ENCODE peak calls at places on chromosomes 2 and 18, in seven cellular contexts. B is K562, U is esophagus squamous epithelium, P is erythroblast, K is HepG2, M is IMR-90, V is sigmoid colon. N is an unnamed sample.

GRCh38 chr2:205763708-205764501 is 81.6 kb downstream of the NRP2 start:
- DNase-seq in B (peak; percentile 55), U (no peak), P (peak; percentile 57), K (no peak), M (peak; percentile 63), V (peak; percentile 89), N (no peak)

GRCh38 chr2:69138247-69138754 is 125.3 kb downstream of the ANTXR1 start:
- DNase-seq in B (no peak), U (no peak), P (no peak), K (no peak), M (peak; percentile 84), V (no peak), N (peak; percentile 35)

GRCh38 chr2:40511661-40512213 is 59.8 kb upstream of the SLC8A1 start:
- DNase-seq in B (no peak), U (no peak), P (no peak), K (no peak), M (peak; percentile 80), V (peak; percentile 80), N (no peak)

GRCh38 chr18:66513996-66514395 is 89.9 kb downstream of the CDH19 start:
- DNase-seq in B (no peak), U (no peak), P (no peak), K (no peak), M (no peak), V (no peak), N (no peak)

GRCh38 chr2:234453216-234453615 is 43.7 kb downstream of the ARL4C start:
- DNase-seq in B (no peak), U (no peak), P (no peak), K (no peak), M (no peak), V (peak; percentile 12), N (no peak)

GRCh38 chr18:26429535-26429934 is 118.8 kb downstream of the KCTD1 start:
- DNase-seq in B (no peak), U (no peak), P (no peak), K (peak; percentile 4), M (peak; percentile 88), V (peak; percentile 18), N (peak; percentile 38)

GRCh38 chr2:200308421-200309295 is 2.2 kb downstream of the SPATS2L start:
- DNase-seq in B (no peak), U (no peak), P (no peak), K (no peak), M (peak; percentile 63), V (no peak), N (no peak)

GRCh38 chr2:20669609-20670314 is 2.8 kb downstream of the GDF7 start:
- DNase-seq in B (no peak), U (no peak), P (no peak), K (no peak), M (no peak), V (no peak), N (no peak)

GRCh38 chr2:7672027-7672684 is 754.9 kb downstream of the RNF144A start:
- DNase-seq in B (peak; percentile 57), U (no peak), P (peak; percentile 42), K (peak; percentile 49), M (peak; percentile 35), V (no peak), N (peak; percentile 13)

GRCh38 chr2:37338933-37339332 is 5.5 kb upstream of the QPCT start:
- DNase-seq in B (no peak), U (no peak), P (no peak), K (no peak), M (no peak), V (no peak), N (no peak)

GRCh38 chr18:32469190-32469611 is 1.5 kb downstream of the GAREM1 start:
- DNase-seq in B (no peak), U (no peak), P (no peak), K (peak; percentile 41), M (peak; percentile 36), V (peak; percentile 66), N (no peak)

GRCh38 chr2:127220807-127221527 is 868 bp upstream of the CYP27C1 start:
- DNase-seq in B (no peak), U (no peak), P (no peak), K (no peak), M (no peak), V (no peak), N (no peak)

GRCh38 chr2:40797115-40797514 is 345.2 kb upstream of the SLC8A1 start:
- DNase-seq in B (no peak), U (no peak), P (no peak), K (no peak), M (peak; percentile 38), V (no peak), N (no peak)

GRCh38 chr2:120847700-120848321 is 112.1 kb downstream of the GLI2 start:
- DNase-seq in B (no peak), U (no peak), P (no peak), K (no peak), M (no peak), V (peak; percentile 65), N (no peak)

GRCh38 chr18:9914584-9915290 is 921 bp downstream of the VAPA start:
- DNase-seq in B (peak; percentile 61), U (no peak), P (peak; percentile 90), K (peak; percentile 51), M (peak; percentile 84), V (peak; percentile 84), N (peak; percentile 55)

GRCh38 chr2:160043265-160043664 is 19.1 kb downstream of the PLA2R1 start:
- DNase-seq in B (no peak), U (no peak), P (no peak), K (no peak), M (no peak), V (no peak), N (no peak)

GRCh38 chr18:10090668-10091067 is 176.9 kb downstream of the VAPA start:
- DNase-seq in B (no peak), U (no peak), P (no peak), K (peak; percentile 44), M (no peak), V (no peak), N (no peak)

GRCh38 chr2:19911799-19912509 is 10.2 kb upstream of the TTC32 start:
- DNase-seq in B (no peak), U (no peak), P (no peak), K (no peak), M (peak; percentile 93), V (no peak), N (peak; percentile 59)

GRCh38 chr2:97728091-97728596 is 14.8 kb downstream of the ZAP70 start:
- DNase-seq in B (no peak), U (no peak), P (no peak), K (no peak), M (no peak), V (peak; percentile 62), N (peak; percentile 58)

GRCh38 chr18:56148373-56148772 is 490.0 kb downstream of the TXNL1 start:
- DNase-seq in B (no peak), U (no peak), P (no peak), K (no peak), M (peak; percentile 97), V (no peak), N (peak; percentile 3)

GRCh38 chr2:188819781-188820180 is 154.4 kb upstream of the COL3A1 start:
- DNase-seq in B (no peak), U (no peak), P (no peak), K (no peak), M (no peak), V (no peak), N (no peak)

GRCh38 chr2:67574230-67574629 is 177.1 kb downstream of the ETAA1 start:
- DNase-seq in B (no peak), U (no peak), P (no peak), K (no peak), M (peak; percentile 88), V (no peak), N (no peak)

DNA sequence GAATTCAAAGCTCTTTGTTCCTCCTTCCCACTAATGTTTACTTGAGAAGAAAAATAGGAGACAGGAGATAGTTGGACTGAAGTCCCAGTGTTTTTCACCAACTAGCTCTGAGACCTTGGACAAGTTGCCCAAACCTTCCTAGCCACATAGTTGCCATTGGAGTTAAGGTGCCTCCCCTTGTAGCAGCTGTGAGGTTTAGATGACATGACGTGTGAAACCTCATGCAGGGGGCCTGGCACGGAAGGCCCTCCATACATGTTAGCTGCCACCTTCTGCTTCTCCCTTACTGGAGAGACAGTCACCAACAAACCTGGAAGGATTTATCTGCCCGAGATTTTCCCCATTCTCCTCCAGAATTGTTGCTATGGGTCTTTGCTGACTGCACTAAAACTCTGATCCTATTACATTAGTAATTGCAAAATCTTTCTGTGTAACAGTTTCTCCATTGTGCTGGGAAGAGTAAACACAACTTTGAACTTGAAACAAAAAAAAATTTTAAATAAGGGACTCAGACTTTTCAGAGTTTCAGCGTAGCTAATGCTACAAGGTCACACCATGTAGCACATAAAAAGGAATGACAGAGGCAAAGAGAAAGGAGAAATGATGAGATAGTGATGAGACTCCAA is 23.8 kb upstream of the CABYR start:
- DNase-seq in B (no peak), U (no peak), P (no peak), K (peak; percentile 73), M (peak; percentile 4), V (no peak), N (no peak)
- TF ChIP-seq POLR2A in B (no peak), U (no peak), P (no peak), K (no peak), M (no peak), V (no peak), N (no peak)

DNA sequence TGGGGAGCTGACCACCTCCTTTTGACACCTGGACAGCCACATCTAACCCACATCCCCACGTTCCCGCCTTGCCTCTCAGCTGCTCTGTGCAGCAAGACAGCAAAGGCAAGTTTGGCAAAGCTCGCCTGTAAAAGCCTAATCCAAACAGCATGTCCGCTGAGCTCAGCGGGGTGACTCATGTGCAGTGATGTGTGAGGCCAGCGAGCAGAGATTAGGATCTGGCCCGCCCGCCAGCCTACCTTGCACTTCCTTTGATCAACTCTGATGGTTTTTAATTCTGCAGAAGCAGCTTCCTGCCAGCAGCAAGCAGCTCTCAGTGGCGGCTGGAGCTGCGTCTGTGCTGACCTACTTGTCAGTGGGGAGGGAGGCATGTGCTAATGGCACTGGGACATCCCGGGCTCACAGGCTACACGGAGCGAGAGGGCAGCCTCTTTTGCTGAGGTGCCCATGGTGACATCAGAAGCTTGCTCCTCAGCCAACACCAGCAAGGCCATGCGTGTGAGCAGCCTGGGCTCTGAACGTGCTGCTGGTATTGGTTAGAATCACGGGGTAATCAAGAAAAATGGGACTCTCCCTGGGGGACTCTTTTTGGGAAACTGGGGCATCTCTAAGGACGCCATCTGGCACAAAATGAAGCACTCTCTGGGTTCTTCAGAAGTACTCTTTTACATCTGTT is 36.0 kb upstream of the EML4 start:
- DNase-seq in B (peak; percentile 67), U (peak; percentile 62), P (peak; percentile 54), K (peak; percentile 98), M (peak; percentile 98), V (peak; percentile 96), N (peak; percentile 65)
- TF ChIP-seq POLR2A in B (no peak), U (no peak), P (no peak), K (peak; percentile 85), M (peak; percentile 52), V (no peak), N (no peak)

GRCh38 chr2:11344342-11344955 is at the start of gene ROCK2:
- DNase-seq in B (peak; percentile 89), U (peak; percentile 26), P (peak; percentile 80), K (peak; percentile 88), M (peak; percentile 79), V (peak; percentile 93), N (peak; percentile 63)
- TF ChIP-seq POLR2A in B (peak; percentile 70), U (no peak), P (peak; percentile 39), K (peak; percentile 17), M (peak; percentile 60), V (no peak), N (peak; percentile 61)

DNA sequence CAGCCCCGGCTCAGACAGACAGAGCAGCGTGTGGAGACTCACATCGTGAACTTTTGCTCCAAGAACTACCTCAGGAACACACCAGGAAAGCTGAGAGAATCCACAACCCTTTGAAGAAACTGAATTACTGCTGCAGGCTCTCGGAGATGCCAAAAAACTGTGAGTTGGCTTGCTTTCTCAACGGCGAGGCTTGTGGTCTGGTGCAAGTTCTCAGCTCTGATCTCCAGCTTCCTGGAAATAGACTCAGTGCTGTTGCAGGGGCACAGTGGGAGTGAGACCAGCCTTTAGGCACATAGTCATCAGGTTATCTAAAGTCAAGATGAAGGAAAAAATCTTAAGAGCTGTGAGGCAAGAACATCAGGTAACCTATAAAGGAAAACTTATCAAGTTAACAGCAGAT is 273.7 kb upstream of the LRATD1 start:
- DNase-seq in B (no peak), U (no peak), P (no peak), K (no peak), M (no peak), V (no peak), N (no peak)
- TF ChIP-seq POLR2A in B (no peak), U (no peak), P (no peak), K (no peak), M (no peak), V (no peak), N (no peak)